ENCODE peak calls at places on chromosomes 11 and 22, in eight cellular contexts. S, W, Z, Y, Q, U, F and P are unnamed samples.

GRCh38 chr11:128704517-128704916 is 10.6 kb downstream of the FLI1 start:
- DNase-seq in Z (no peak), S (no peak), U (no peak), Q (no peak), F (no peak), W (no peak), Y (no peak), P (no peak)

GRCh38 chr11:116650052-116650451 is 122.7 kb downstream of the BUD13 start:
- DNase-seq in S (no peak), U (no peak), Y (no peak), W (no peak), F (no peak), Q (no peak), Z (no peak), P (no peak)

GRCh38 chr11:64092119-64092760 is 56.5 kb downstream of the FLRT1 start:
- DNase-seq in W (no peak), U (no peak), Q (no peak), Z (no peak), F (no peak), S (no peak), Y (no peak), P (no peak)

GRCh38 chr11:60370252-60370810 is 8.0 kb upstream of the MS4A7 start:
- DNase-seq in W (no peak), Z (no peak), U (no peak), Y (no peak), F (no peak), S (no peak), Q (no peak), P (no peak)

GRCh38 chr11:116731821-116732739 is 40.7 kb downstream of the BUD13 start:
- DNase-seq in W (no peak), U (no peak), Q (peak), Z (no peak), F (no peak), S (no peak), Y (no peak), P (no peak)

GRCh38 chr22:44024288-44024908 is at the start of gene PARVB:
- DNase-seq in Y (peak), Q (no peak), Z (no peak), S (no peak), U (peak), W (no peak), F (no peak), P (peak)

GRCh38 chr11:10288881-10289764 is 4.9 kb downstream of the SBF2 start:
- DNase-seq in Q (no peak), S (no peak), Z (no peak), U (no peak), W (no peak), F (no peak), Y (no peak), P (no peak)

GRCh38 chr11:71207996-71208774 is 44.2 kb downstream of the SHANK2 start:
- DNase-seq in Z (no peak), U (no peak), W (no peak), S (no peak), Q (no peak), F (no peak), Y (no peak), P (no peak)

GRCh38 chr22:36470162-36470993 is 11.1 kb downstream of the TXN2 start:
- DNase-seq in W (peak), Y (peak), Q (peak), U (peak), Z (peak), F (peak), S (peak), P (peak)

GRCh38 chr11:72721276-72721675 is 30.9 kb downstream of the ARAP1 start:
- DNase-seq in Z (no peak), Q (no peak), S (no peak), Y (no peak), F (no peak), U (no peak), W (no peak), P (no peak)

GRCh38 chr11:80167766-80168165 is 726.9 kb upstream of the TENM4 start:
- DNase-seq in Z (no peak), F (no peak), W (no peak), Y (no peak), Q (no peak), S (peak), U (no peak), P (no peak)

GRCh38 chr11:10405858-10406592 is 49.0 kb upstream of the AMPD3 start:
- DNase-seq in U (peak), Z (peak), Y (peak), S (peak), Q (peak), F (peak), W (peak), P (peak)

GRCh38 chr11:33830903-33831648 is 56.8 kb upstream of the FBXO3 start:
- DNase-seq in Y (no peak), W (no peak), Z (peak), F (no peak), U (no peak), Q (no peak), S (peak), P (no peak)

GRCh38 chr22:49546811-49547585 is 280.7 kb downstream of the BRD1 start:
- DNase-seq in S (no peak), Z (no peak), Y (no peak), Q (peak), W (no peak), F (no peak), U (no peak), P (no peak)

GRCh38 chr22:49549851-49550430 is 277.7 kb downstream of the BRD1 start:
- DNase-seq in W (no peak), U (no peak), S (no peak), F (no peak), Q (peak), Z (no peak), Y (no peak), P (no peak)

GRCh38 chr22:49547751-49548239 is 279.9 kb downstream of the BRD1 start:
- DNase-seq in Q (peak), F (no peak), W (no peak), S (no peak), Z (no peak), U (no peak), Y (no peak), P (no peak)

GRCh38 chr22:49549256-49549655 is 278.4 kb downstream of the BRD1 start:
- DNase-seq in U (no peak), S (no peak), Q (peak), W (no peak), F (no peak), Y (no peak), Z (no peak), P (no peak)

GRCh38 chr22:49548356-49549202 is 279.1 kb downstream of the BRD1 start:
- DNase-seq in S (no peak), W (no peak), Z (no peak), Y (no peak), U (no peak), F (no peak), Q (peak), P (no peak)
- TF ChIP-seq CTCF in S (no peak), W (no peak), Z (no peak), Y (no peak), U (no peak), F (no peak), Q (no peak), P (no peak)

DNA sequence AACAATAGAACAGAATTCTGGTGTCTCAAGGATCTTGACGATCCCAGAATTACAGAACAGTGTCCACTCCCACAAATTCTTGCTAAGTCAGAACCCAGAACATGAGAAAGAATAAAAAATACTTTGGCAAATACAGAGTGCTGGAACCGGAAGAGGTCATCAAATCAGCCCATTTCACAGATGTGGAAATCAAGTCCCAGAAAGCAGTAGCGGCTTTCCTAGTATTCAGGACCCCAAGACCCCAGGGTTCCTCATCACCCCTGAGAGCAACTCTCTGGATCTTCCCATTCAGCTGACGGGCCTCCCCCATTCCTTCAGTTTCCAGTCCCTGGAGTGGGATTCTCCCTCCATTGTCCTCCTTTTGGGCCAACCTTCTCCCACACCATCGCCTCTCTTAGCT is 268.5 kb downstream of the MN1 start:
- DNase-seq in Y (no peak), F (no peak), U (no peak), W (no peak), Z (no peak), Q (no peak), S (no peak), P (no peak)
- TF ChIP-seq CTCF in Y (no peak), F (no peak), U (no peak), W (no peak), Z (no peak), Q (no peak), S (no peak), P (no peak)

GRCh38 chr11:18367431-18367830 is 26.9 kb upstream of the LDHA start:
- DNase-seq in Y (no peak), Z (peak), Q (no peak), S (no peak), W (no peak), F (no peak), U (no peak), P (no peak)

GRCh38 chr11:18365736-18366135 is 28.6 kb upstream of the LDHA start:
- DNase-seq in U (no peak), Z (no peak), S (no peak), Q (no peak), Y (no peak), F (no peak), W (no peak), P (no peak)

GRCh38 chr11:18369398-18369797 is 25.0 kb upstream of the LDHA start:
- DNase-seq in Z (no peak), S (no peak), U (no peak), Q (no peak), Y (no peak), W (no peak), F (no peak), P (no peak)

GRCh38 chr11:18366286-18366685 is 28.1 kb upstream of the LDHA start:
- DNase-seq in Z (no peak), F (no peak), U (no peak), S (no peak), Q (no peak), W (no peak), Y (no peak), P (no peak)

GRCh38 chr11:18368236-18368635 is 26.1 kb upstream of the LDHA start:
- DNase-seq in S (peak), Z (peak), W (no peak), F (no peak), U (no peak), Q (no peak), Y (no peak), P (no peak)
- TF ChIP-seq CTCF in S (no peak), Z (no peak), W (no peak), F (no peak), U (no peak), Q (no peak), Y (no peak), P (no peak)

DNA sequence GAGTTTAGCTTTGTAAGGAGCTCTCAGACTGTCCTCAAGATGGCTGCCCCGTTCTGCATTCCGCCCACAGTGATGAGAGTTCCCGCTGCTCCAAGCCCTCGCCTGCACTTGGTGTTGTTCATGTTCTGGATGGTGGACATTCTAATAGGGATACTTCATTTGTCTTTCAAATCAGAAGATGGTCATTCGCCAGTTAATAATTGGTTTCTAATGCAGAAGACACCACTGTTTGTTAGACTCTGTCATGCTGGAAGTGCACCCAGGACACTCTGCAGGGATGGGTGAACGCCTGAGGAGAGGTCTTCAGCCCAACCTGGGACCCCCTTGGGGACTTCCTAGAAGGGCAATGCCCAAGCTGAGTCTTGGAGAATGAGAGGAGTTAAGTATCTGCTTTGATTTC is 836.4 kb downstream of the TBC1D22A start:
- DNase-seq in Q (no peak), S (no peak), Z (no peak), F (no peak), Y (no peak), W (no peak), U (no peak), P (no peak)
- TF ChIP-seq CTCF in Q (no peak), S (no peak), Z (no peak), F (no peak), Y (no peak), W (no peak), U (no peak), P (no peak)

GRCh38 chr22:37634505-37635002 is 4.9 kb upstream of the SH3BP1 start:
- DNase-seq in U (peak), F (no peak), S (peak), W (no peak), Q (no peak), Z (no peak), Y (peak), P (no peak)
- TF ChIP-seq CTCF in U (peak), F (peak), S (peak), W (peak), Q (peak), Z (peak), Y (no peak), P (no peak)

GRCh38 chr11:85464283-85464682 is 162.9 kb downstream of the DLG2 start:
- DNase-seq in Z (no peak), W (no peak), Y (no peak), F (no peak), U (no peak), Q (no peak), S (no peak), P (no peak)
- TF ChIP-seq CTCF in Z (no peak), W (no peak), Y (no peak), F (no peak), U (no peak), Q (no peak), S (no peak), P (no peak)

DNA sequence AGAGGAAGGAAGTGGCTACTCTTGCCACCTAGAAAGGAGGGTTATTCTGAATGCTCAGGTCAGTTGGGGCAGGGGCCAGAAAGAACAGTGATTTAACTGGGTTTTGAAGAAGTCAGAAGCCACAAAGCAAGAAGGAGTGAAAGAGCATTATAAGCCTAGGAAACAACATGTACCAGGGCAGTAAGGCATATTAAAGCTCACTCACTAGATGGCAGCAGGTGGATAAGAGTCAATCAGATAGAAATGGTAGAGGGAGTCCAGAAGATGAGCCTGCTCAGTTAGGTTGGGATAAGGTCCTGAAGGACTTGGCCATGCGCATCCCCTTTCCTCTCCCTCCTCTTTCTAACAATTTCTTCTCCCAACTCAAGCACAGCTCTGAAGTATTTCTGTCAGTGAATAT is 22.0 kb upstream of the PATE1 start:
- DNase-seq in Z (peak), U (no peak), W (no peak), S (no peak), Q (no peak), Y (no peak), F (no peak), P (no peak)
- TF ChIP-seq CTCF in Z (peak), U (peak), W (no peak), S (peak), Q (no peak), Y (no peak), F (no peak), P (no peak)

GRCh38 chr11:23554002-23554401 is 693.7 kb upstream of the CCDC179 start:
- DNase-seq in W (no peak), F (no peak), S (no peak), Z (peak), Y (no peak), U (no peak), Q (no peak), P (no peak)
- TF ChIP-seq CTCF in W (no peak), F (no peak), S (no peak), Z (peak), Y (no peak), U (no peak), Q (no peak), P (no peak)

GRCh38 chr11:14376920-14377319 is 17.9 kb upstream of the RRAS2 start:
- DNase-seq in Z (no peak), U (no peak), F (no peak), W (no peak), Y (no peak), S (no peak), Q (no peak), P (no peak)

GRCh38 chr11:14378171-14378570 is 19.2 kb upstream of the RRAS2 start:
- DNase-seq in Y (no peak), F (no peak), Z (no peak), Q (no peak), S (no peak), W (no peak), U (no peak), P (no peak)

GRCh38 chr11:14373941-14374646 is 15.1 kb upstream of the RRAS2 start:
- DNase-seq in F (peak), S (peak), Z (peak), U (no peak), Y (no peak), W (no peak), Q (peak), P (no peak)

GRCh38 chr11:14372011-14372410 is 13.0 kb upstream of the RRAS2 start:
- DNase-seq in U (no peak), Z (no peak), S (no peak), W (no peak), F (no peak), Q (no peak), Y (no peak), P (no peak)

GRCh38 chr11:14374922-14375630 is 16.1 kb upstream of the RRAS2 start:
- DNase-seq in S (no peak), W (no peak), Z (no peak), U (peak), Y (no peak), F (no peak), Q (no peak), P (no peak)
- TF ChIP-seq CTCF in S (peak), W (peak), Z (peak), U (peak), Y (peak), F (peak), Q (no peak), P (no peak)